ENCODE peak calls at places on chromosomes 6 and 20, in four cellular contexts. H is K562, S is upper lobe of left lung, Y is transverse colon. V is an unnamed sample.

GRCh38 chr6:43665376-43665775 is 20.5 kb downstream of the RSPH9 start:
- DNase-seq in H (no peak), S (no peak), Y (no peak), V (peak; percentile 89)

GRCh38 chr6:133671376-133671775 is 217.5 kb upstream of the TCF21 start:
- DNase-seq in H (no peak), S (no peak), Y (no peak), V (no peak)

GRCh38 chr20:61311656-61312387 is 59.8 kb downstream of the CDH4 start:
- DNase-seq in H (peak; percentile 24), S (no peak), Y (no peak), V (no peak)

GRCh38 chr6:110357298-110357695 is 852 bp downstream of the METTL24 start:
- DNase-seq in H (no peak), S (no peak), Y (no peak), V (no peak)

GRCh38 chr6:123589973-123590372 is 46.8 kb downstream of the TRDN start:
- DNase-seq in H (no peak), S (no peak), Y (no peak), V (no peak)

GRCh38 chr6:89079611-89080213 is 839 bp upstream of the PNRC1 start:
- DNase-seq in H (no peak), S (no peak), Y (peak; percentile 64), V (no peak)

GRCh38 chr20:62518911-62519310 is 43.1 kb upstream of the GATA5 start:
- DNase-seq in H (no peak), S (peak; percentile 58), Y (no peak), V (no peak)

GRCh38 chr6:168934856-168935627 is 318.6 kb downstream of the THBS2 start:
- DNase-seq in H (no peak), S (no peak), Y (no peak), V (no peak)

GRCh38 chr20:47854687-47855212 is 69.5 kb upstream of the SULF2 start:
- DNase-seq in H (peak; percentile 18), S (no peak), Y (peak; percentile 25), V (peak; percentile 68)

GRCh38 chr6:160358225-160359119 is 10.3 kb downstream of the SLC22A3 start:
- DNase-seq in H (no peak), S (no peak), Y (no peak), V (no peak)

GRCh38 chr20:55172310-55173002 is 697.1 kb downstream of the DOK5 start:
- DNase-seq in H (no peak), S (no peak), Y (no peak), V (no peak)

GRCh38 chr20:19090332-19090731 is 122.1 kb upstream of the SLC24A3 start:
- DNase-seq in H (no peak), S (no peak), Y (no peak), V (no peak)

GRCh38 chr20:40688129-40689099 is 622 bp downstream of the MAFB start:
- DNase-seq in H (no peak), S (peak; percentile 88), Y (no peak), V (no peak)

GRCh38 chr20:62770111-62770910 is 26.0 kb upstream of the MRGBP start:
- DNase-seq in H (no peak), S (peak; percentile 52), Y (no peak), V (no peak)

GRCh38 chr6:70277480-70277879 is 25.4 kb downstream of the COL9A1 start:
- DNase-seq in H (no peak), S (no peak), Y (no peak), V (no peak)

GRCh38 chr20:830011-830521 is 3.4 kb upstream of the FAM110A start:
- DNase-seq in H (no peak), S (no peak), Y (no peak), V (no peak)

GRCh38 chr20:34537651-34538050 is 20.9 kb upstream of the MAP1LC3A start:
- DNase-seq in H (no peak), S (no peak), Y (no peak), V (no peak)

GRCh38 chr6:148140772-148141557 is 201.7 kb upstream of the SASH1 start:
- DNase-seq in H (no peak), S (no peak), Y (no peak), V (no peak)

GRCh38 chr20:52828199-52828598 is 144.0 kb upstream of the TSHZ2 start:
- DNase-seq in H (no peak), S (no peak), Y (no peak), V (no peak)

GRCh38 chr6:18053071-18053475 is 65.6 kb upstream of the KIF13A start:
- DNase-seq in H (no peak), S (no peak), Y (no peak), V (no peak)

GRCh38 chr6:134035823-134036296 is 16.6 kb downstream of the SLC2A12 start:
- DNase-seq in H (no peak), S (no peak), Y (peak; percentile 42), V (peak; percentile 40)

GRCh38 chr6:57141451-57142177 is 30.5 kb upstream of the BAG2 start:
- DNase-seq in H (no peak), S (no peak), Y (no peak), V (no peak)

GRCh38 chr20:44384423-44385027 is 29.0 kb downstream of the HNF4A start:
- DNase-seq in H (peak; percentile 66), S (peak; percentile 96), Y (peak; percentile 91), V (no peak)

GRCh38 chr20:54323227-54323734 is 115.4 kb downstream of the PFDN4 start:
- DNase-seq in H (no peak), S (no peak), Y (no peak), V (no peak)

GRCh38 chr20:34375977-34376430 is 12.9 kb downstream of the ITCH start:
- DNase-seq in H (no peak), S (no peak), Y (no peak), V (no peak)

GRCh38 chr6:97626586-97627441 is 343.8 kb upstream of the MMS22L start:
- DNase-seq in H (no peak), S (no peak), Y (no peak), V (no peak)

GRCh38 chr6:115514656-115515055 is 546.0 kb downstream of the FRK start:
- DNase-seq in H (no peak), S (no peak), Y (no peak), V (no peak)

GRCh38 chr20:10761232-10761631 is 87.4 kb upstream of the JAG1 start:
- DNase-seq in H (no peak), S (no peak), Y (no peak), V (no peak)

GRCh38 chr6:135411339-135411738 is 86.2 kb downstream of the AHI1 start:
- DNase-seq in H (peak; percentile 17), S (no peak), Y (no peak), V (no peak)

GRCh38 chr6:7879043-7879442 is 31.5 kb downstream of the TXNDC5 start:
- DNase-seq in H (no peak), S (no peak), Y (no peak), V (no peak)

GRCh38 chr6:7880718-7881107 is 29.9 kb downstream of the TXNDC5 start:
- DNase-seq in H (no peak), S (peak; percentile 27), Y (no peak), V (no peak)

GRCh38 chr6:7878401-7878964 is 32.1 kb downstream of the TXNDC5 start:
- DNase-seq in H (no peak), S (no peak), Y (no peak), V (no peak)

GRCh38 chr6:7879579-7879978 is 31.0 kb downstream of the TXNDC5 start:
- DNase-seq in H (no peak), S (no peak), Y (no peak), V (no peak)

GRCh38 chr6:7879980-7880717 is 30.4 kb downstream of the TXNDC5 start:
- DNase-seq in H (no peak), S (no peak), Y (no peak), V (no peak)
- TF ChIP-seq POLR2A in H (no peak), S (no peak), Y (no peak), V (no peak)

GRCh38 chr6:130020892-130021483 is 2.6 kb downstream of the L3MBTL3 start:
- DNase-seq in H (peak; percentile 55), S (peak; percentile 77), Y (peak; percentile 87), V (no peak)
- TF ChIP-seq POLR2A in H (no peak), S (no peak), Y (peak; percentile 17), V (no peak)

GRCh38 chr20:51022803-51023616 is at the start of gene KCNG1:
- DNase-seq in H (peak; percentile 91), S (peak; percentile 91), Y (peak; percentile 81), V (no peak)
- TF ChIP-seq POLR2A in H (no peak), S (no peak), Y (no peak), V (peak; percentile 31)

DNA sequence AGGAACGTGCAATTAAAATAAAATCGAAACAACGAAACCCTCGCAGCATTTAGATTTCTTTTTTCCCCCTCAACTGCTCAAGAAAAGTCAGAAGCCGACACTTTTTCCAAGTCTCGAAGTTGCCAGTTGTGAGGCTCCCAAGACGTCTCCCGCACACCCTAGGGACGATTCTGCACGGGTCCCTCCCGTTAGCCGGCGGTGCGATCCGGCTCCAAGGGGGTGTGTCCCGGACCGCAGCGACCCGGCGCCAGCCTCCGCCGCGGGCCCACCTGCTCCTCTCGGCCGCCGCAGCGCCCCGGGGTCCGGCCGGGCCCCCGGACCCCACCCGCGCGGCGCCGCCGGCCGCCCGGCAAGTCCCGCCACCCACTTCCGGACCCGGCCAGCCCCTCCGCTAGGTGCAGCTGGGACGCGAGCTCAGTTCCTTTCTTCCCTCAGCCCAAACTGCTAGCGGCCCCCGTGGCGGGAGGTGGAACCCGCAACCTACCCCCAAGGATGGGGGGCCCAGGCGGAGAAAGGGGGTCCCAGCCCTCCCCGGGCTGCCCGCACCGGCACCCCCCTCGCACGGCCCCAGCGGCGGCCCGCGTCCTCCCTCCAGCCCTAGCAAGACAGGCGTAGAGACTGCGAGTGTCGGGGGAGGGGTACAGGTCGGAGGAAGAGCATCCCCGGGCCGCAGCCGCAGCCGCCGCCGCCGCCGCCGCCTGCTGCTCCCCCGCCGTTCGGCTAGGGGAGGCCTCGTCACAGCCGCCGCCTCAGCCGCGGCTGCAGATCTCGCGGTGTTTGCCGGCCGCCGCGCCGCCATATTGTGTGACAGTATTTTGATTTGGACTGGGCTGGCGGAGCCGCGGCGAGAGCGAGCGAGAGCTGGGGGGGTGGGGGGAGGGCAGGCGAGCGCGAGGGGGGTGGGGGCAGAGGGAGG is 514 bp upstream of the TAB2 start:
- DNase-seq in H (peak; percentile 89), S (peak; percentile 98), Y (peak; percentile 90), V (peak; percentile 59)
- TF ChIP-seq POLR2A in H (peak; percentile 89), S (no peak), Y (peak; percentile 83), V (peak; percentile 77)

GRCh38 chr6:32177788-32178546 is at the start of gene RNF5:
- DNase-seq in H (peak; percentile 95), S (peak; percentile 97), Y (peak; percentile 97), V (peak; percentile 92)

GRCh38 chr6:32175711-32176475 is at the start of gene AGPAT1:
- DNase-seq in H (peak; percentile 89), S (peak; percentile 93), Y (peak; percentile 98), V (peak; percentile 97)

GRCh38 chr6:32176476-32177181 is 745 bp upstream of the AGPAT1 start:
- DNase-seq in H (peak; percentile 50), S (no peak), Y (no peak), V (no peak)

GRCh38 chr6:32178547-32179440 is 589 bp downstream of the RNF5 start:
- DNase-seq in H (peak; percentile 59), S (peak; percentile 94), Y (no peak), V (no peak)

GRCh38 chr6:32177182-32177787 is 920 bp upstream of the RNF5 start:
- DNase-seq in H (peak; percentile 52), S (no peak), Y (no peak), V (no peak)
- TF ChIP-seq POLR2A in H (peak; percentile 62), S (no peak), Y (peak; percentile 53), V (no peak)

GRCh38 chr20:35615667-35616464 is at the start of gene SPAG4:
- DNase-seq in H (peak; percentile 100), S (peak; percentile 100), Y (peak; percentile 100), V (peak; percentile 94)
- TF ChIP-seq POLR2A in H (peak; percentile 70), S (no peak), Y (peak; percentile 86), V (peak; percentile 80)